ENCODE peak calls at places on chromosomes 4 and X, in five cellular contexts. One of them, this sample, is unnamed.

GRCh38 chr4:186144596-186145569 is 40.4 kb downstream of the FAM149A start:
- DNase-seq in A549: peak
- DNase-seq in ovary: peak
- DNase-seq in mammary epithelial cell: peak
- DNase-seq in colonic mucosa: peak
- DNase-seq in this sample: peak

GRCh38 chr4:32830160-32830559 is 2110.0 kb downstream of the PCDH7 start:
- DNase-seq in A549: no peak
- DNase-seq in ovary: no peak
- DNase-seq in mammary epithelial cell: no peak
- DNase-seq in colonic mucosa: no peak
- DNase-seq in this sample: no peak

GRCh38 chrX:22652596-22652995 is 347.2 kb upstream of the DDX53 start:
- DNase-seq in mammary epithelial cell: no peak
- DNase-seq in A549: no peak
- DNase-seq in colonic mucosa: peak
- DNase-seq in ovary: no peak
- DNase-seq in this sample: no peak

GRCh38 chrX:105527759-105528158 is 294.6 kb upstream of the NRK start:
- DNase-seq in ovary: no peak
- DNase-seq in A549: no peak
- DNase-seq in colonic mucosa: no peak
- DNase-seq in mammary epithelial cell: no peak
- DNase-seq in this sample: no peak

GRCh38 chr4:142567199-142567598 is 278.9 kb downstream of the INPP4B start:
- DNase-seq in A549: peak
- DNase-seq in colonic mucosa: no peak
- DNase-seq in mammary epithelial cell: no peak
- DNase-seq in ovary: no peak
- DNase-seq in this sample: no peak

GRCh38 chr4:81970454-81970853 is 403.3 kb downstream of the HNRNPD start:
- DNase-seq in colonic mucosa: no peak
- DNase-seq in A549: no peak
- DNase-seq in mammary epithelial cell: no peak
- DNase-seq in ovary: no peak
- DNase-seq in this sample: no peak

GRCh38 chrX:46036508-46036907 is 508.7 kb downstream of the ZNF674 start:
- DNase-seq in mammary epithelial cell: no peak
- DNase-seq in colonic mucosa: no peak
- DNase-seq in A549: no peak
- DNase-seq in ovary: no peak
- DNase-seq in this sample: no peak

GRCh38 chr4:75696036-75696435 is 22.8 kb upstream of the G3BP2 start:
- DNase-seq in colonic mucosa: peak
- DNase-seq in A549: no peak
- DNase-seq in mammary epithelial cell: no peak
- DNase-seq in ovary: no peak
- DNase-seq in this sample: no peak

GRCh38 chr4:4394644-4395043 is 7.7 kb downstream of the NSG1 start:
- DNase-seq in ovary: no peak
- DNase-seq in A549: no peak
- DNase-seq in mammary epithelial cell: no peak
- DNase-seq in colonic mucosa: no peak
- DNase-seq in this sample: no peak

GRCh38 chrX:135931644-135932487 is 38.4 kb downstream of the SAGE1 start:
- DNase-seq in colonic mucosa: peak
- DNase-seq in A549: no peak
- DNase-seq in ovary: no peak
- DNase-seq in mammary epithelial cell: peak
- DNase-seq in this sample: peak

GRCh38 chrX:48648299-48648698 is 35.3 kb upstream of the WAS start:
- DNase-seq in mammary epithelial cell: no peak
- DNase-seq in ovary: peak
- DNase-seq in A549: no peak
- DNase-seq in colonic mucosa: peak
- DNase-seq in this sample: peak

GRCh38 chr4:168694669-168695068 is 197.8 kb downstream of the PALLD start:
- DNase-seq in ovary: no peak
- DNase-seq in mammary epithelial cell: no peak
- DNase-seq in A549: no peak
- DNase-seq in colonic mucosa: no peak
- DNase-seq in this sample: no peak

GRCh38 chr4:13918110-13918509 is 290.6 kb upstream of the BOD1L1 start:
- DNase-seq in ovary: peak
- DNase-seq in colonic mucosa: peak
- DNase-seq in mammary epithelial cell: peak
- DNase-seq in A549: peak
- DNase-seq in this sample: peak

GRCh38 chrX:151019837-151020236 is 36.7 kb downstream of the HMGB3 start:
- DNase-seq in A549: no peak
- DNase-seq in colonic mucosa: no peak
- DNase-seq in ovary: no peak
- DNase-seq in mammary epithelial cell: peak
- DNase-seq in this sample: peak

GRCh38 chr4:138897818-138898226 is 117.8 kb upstream of the NOCT start:
- DNase-seq in A549: no peak
- DNase-seq in mammary epithelial cell: peak
- DNase-seq in colonic mucosa: no peak
- DNase-seq in ovary: no peak
- DNase-seq in this sample: no peak

GRCh38 chr4:7350396-7350795 is 84.3 kb downstream of the PSAPL1 start:
- DNase-seq in ovary: no peak
- DNase-seq in A549: no peak
- DNase-seq in colonic mucosa: no peak
- DNase-seq in mammary epithelial cell: no peak
- DNase-seq in this sample: no peak

GRCh38 chr4:85946821-85947220 is 413.0 kb downstream of the MAPK10 start:
- DNase-seq in ovary: no peak
- DNase-seq in colonic mucosa: no peak
- DNase-seq in A549: no peak
- DNase-seq in mammary epithelial cell: no peak
- DNase-seq in this sample: no peak

GRCh38 chr4:17557880-17558279 is 19.1 kb upstream of the LAP3 start:
- DNase-seq in mammary epithelial cell: no peak
- DNase-seq in A549: no peak
- DNase-seq in colonic mucosa: no peak
- DNase-seq in ovary: no peak
- DNase-seq in this sample: no peak

GRCh38 chr4:120025516-120025915 is 41.1 kb downstream of the MAD2L1 start:
- DNase-seq in A549: no peak
- DNase-seq in colonic mucosa: no peak
- DNase-seq in ovary: no peak
- DNase-seq in mammary epithelial cell: no peak
- DNase-seq in this sample: no peak

GRCh38 chr4:113976937-113977855 is 2.3 kb downstream of the ARSJ start:
- DNase-seq in colonic mucosa: no peak
- DNase-seq in ovary: no peak
- DNase-seq in A549: no peak
- DNase-seq in mammary epithelial cell: peak
- DNase-seq in this sample: no peak

GRCh38 chr4:108531461-108531860 is 88.9 kb upstream of the RPL34 start:
- DNase-seq in ovary: no peak
- DNase-seq in A549: no peak
- DNase-seq in mammary epithelial cell: no peak
- DNase-seq in colonic mucosa: no peak
- DNase-seq in this sample: no peak

GRCh38 chr4:69308634-69309033 is 28.4 kb downstream of the UGT2B28 start:
- DNase-seq in mammary epithelial cell: no peak
- DNase-seq in colonic mucosa: no peak
- DNase-seq in A549: no peak
- DNase-seq in ovary: no peak
- DNase-seq in this sample: no peak

GRCh38 chr4:62549601-62550000 is 1349.5 kb downstream of the ADGRL3 start:
- DNase-seq in ovary: no peak
- DNase-seq in mammary epithelial cell: no peak
- DNase-seq in A549: no peak
- DNase-seq in colonic mucosa: no peak
- DNase-seq in this sample: no peak

GRCh38 chr4:95129708-95130343 is 372.1 kb downstream of the BMPR1B start:
- DNase-seq in A549: peak
- DNase-seq in mammary epithelial cell: peak
- DNase-seq in ovary: peak
- DNase-seq in colonic mucosa: peak
- DNase-seq in this sample: peak

GRCh38 chrX:103329991-103330390 is at the start of gene TCEAL7:
- DNase-seq in ovary: peak
- DNase-seq in mammary epithelial cell: no peak
- DNase-seq in A549: no peak
- DNase-seq in colonic mucosa: no peak
- DNase-seq in this sample: no peak

GRCh38 chrX:29826651-29827206 is 388.6 kb upstream of the MAGEB2 start:
- DNase-seq in colonic mucosa: no peak
- DNase-seq in mammary epithelial cell: peak
- DNase-seq in ovary: no peak
- DNase-seq in A549: no peak
- DNase-seq in this sample: no peak

GRCh38 chr4:78551420-78552351 is at the start of gene ANXA3:
- DNase-seq in ovary: no peak
- DNase-seq in colonic mucosa: peak
- DNase-seq in mammary epithelial cell: peak
- DNase-seq in A549: peak
- DNase-seq in this sample: peak

GRCh38 chr4:173485164-173485563 is 44.9 kb downstream of the HAND2 start:
- DNase-seq in mammary epithelial cell: no peak
- DNase-seq in colonic mucosa: no peak
- DNase-seq in A549: no peak
- DNase-seq in ovary: no peak
- DNase-seq in this sample: no peak

GRCh38 chrX:103687696-103688191 is 1.2 kb upstream of the MORF4L2 start:
- DNase-seq in A549: peak
- DNase-seq in mammary epithelial cell: peak
- DNase-seq in colonic mucosa: peak
- DNase-seq in ovary: peak
- DNase-seq in this sample: peak

GRCh38 chr4:7763788-7764187 is 175.9 kb downstream of the AFAP1 start:
- DNase-seq in colonic mucosa: no peak
- DNase-seq in ovary: no peak
- DNase-seq in mammary epithelial cell: peak
- DNase-seq in A549: no peak
- DNase-seq in this sample: peak

GRCh38 chrX:43882294-43882681 is at the start of gene MAOB:
- DNase-seq in colonic mucosa: peak
- DNase-seq in ovary: peak
- DNase-seq in mammary epithelial cell: peak
- DNase-seq in A549: no peak
- DNase-seq in this sample: peak

GRCh38 chr4:106691749-106692148 is 323.2 kb upstream of the GIMD1 start:
- DNase-seq in colonic mucosa: no peak
- DNase-seq in A549: no peak
- DNase-seq in mammary epithelial cell: no peak
- DNase-seq in ovary: no peak
- DNase-seq in this sample: no peak

DNA sequence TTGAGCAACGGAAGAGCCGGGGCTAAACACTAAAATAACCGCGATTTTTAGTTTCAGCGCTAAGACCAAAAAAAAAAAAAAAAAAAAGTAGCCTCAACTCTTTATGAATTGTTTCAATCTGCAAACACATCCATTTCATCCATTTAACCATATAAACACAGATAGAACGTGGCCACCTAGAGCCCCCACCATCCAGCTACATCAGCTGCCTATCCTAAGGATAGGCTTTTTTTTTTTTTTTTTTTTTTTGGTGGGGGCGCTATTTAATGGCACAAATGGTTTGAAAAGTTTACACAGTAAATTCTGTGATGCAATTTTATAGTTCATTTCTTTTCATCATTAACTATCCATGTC is 492 bp upstream of the HDAC8 start:
- DNase-seq in colonic mucosa: no peak
- DNase-seq in ovary: no peak
- DNase-seq in A549: no peak
- DNase-seq in mammary epithelial cell: no peak
- DNase-seq in this sample: no peak
- TF ChIP-seq CTCF in colonic mucosa: no peak
- TF ChIP-seq CTCF in ovary: no peak
- TF ChIP-seq CTCF in A549: peak
- TF ChIP-seq CTCF in mammary epithelial cell: no peak
- TF ChIP-seq CTCF in this sample: no peak

GRCh38 chr4:167049257-167049656 is 185.0 kb downstream of the SPOCK3 start:
- DNase-seq in A549: no peak
- DNase-seq in colonic mucosa: no peak
- DNase-seq in mammary epithelial cell: no peak
- DNase-seq in ovary: no peak
- DNase-seq in this sample: no peak
- H3K27ac ChIP-seq in A549: no peak
- H3K27ac ChIP-seq in colonic mucosa: no peak
- H3K27ac ChIP-seq in mammary epithelial cell: no peak
- H3K27ac ChIP-seq in ovary: no peak
- H3K27ac ChIP-seq in this sample: no peak

GRCh38 chrX:39602226-39602625 is 495.5 kb downstream of the BCOR start:
- DNase-seq in colonic mucosa: no peak
- DNase-seq in ovary: no peak
- DNase-seq in mammary epithelial cell: no peak
- DNase-seq in A549: no peak
- DNase-seq in this sample: no peak
- TF ChIP-seq CTCF in colonic mucosa: no peak
- TF ChIP-seq CTCF in ovary: no peak
- TF ChIP-seq CTCF in mammary epithelial cell: no peak
- TF ChIP-seq CTCF in A549: no peak
- TF ChIP-seq CTCF in this sample: no peak

DNA sequence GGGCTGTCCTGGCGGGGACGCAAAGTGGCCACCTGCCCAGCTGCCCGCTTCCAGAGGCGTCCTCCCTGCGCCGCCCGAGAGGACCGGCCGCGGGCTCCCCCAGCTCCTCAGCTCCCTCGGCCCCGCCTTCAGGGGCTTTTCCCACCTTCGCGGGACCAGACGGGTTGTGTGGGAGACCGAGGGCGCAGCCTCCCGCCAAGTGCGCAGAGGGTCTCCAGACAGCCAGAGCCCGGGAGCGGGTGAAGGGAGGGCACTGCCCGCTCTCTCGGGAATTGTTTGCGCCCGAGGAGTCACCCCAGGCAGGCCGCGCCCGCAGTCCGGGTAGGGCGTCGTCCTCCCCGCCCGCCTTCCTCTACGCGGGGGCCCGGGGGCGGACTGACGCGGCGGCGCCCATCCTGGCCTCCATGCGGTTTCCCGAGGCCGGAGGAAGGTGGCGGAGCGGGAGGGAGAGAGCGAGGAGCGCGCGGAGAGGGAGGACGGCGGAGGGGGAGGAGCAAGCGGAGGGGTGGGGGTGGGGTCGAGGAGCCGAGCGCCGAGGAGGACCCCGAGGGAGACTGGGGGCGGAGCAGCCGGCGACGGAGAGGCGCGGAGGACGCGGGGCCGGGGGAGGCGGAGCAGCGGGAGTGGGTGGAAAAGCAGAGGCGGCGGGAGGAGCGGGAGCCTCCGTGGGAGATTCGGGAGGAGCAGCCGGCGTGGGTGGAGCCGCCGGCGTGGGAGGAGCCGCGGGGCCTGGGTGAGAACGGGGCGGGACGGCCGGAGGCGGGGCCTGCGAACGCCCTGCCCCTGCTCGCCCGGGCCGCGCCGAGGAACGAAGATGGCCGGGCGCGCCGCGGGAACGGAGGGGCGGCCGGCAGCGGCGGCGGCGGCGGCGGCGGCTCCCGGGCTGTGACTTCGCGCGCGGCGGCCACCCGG is 47.6 kb downstream of the CLDN34 start:
- DNase-seq in ovary: peak
- DNase-seq in mammary epithelial cell: peak
- DNase-seq in colonic mucosa: peak
- DNase-seq in A549: peak
- DNase-seq in this sample: peak
- H3K27ac ChIP-seq in ovary: peak
- H3K27ac ChIP-seq in mammary epithelial cell: peak
- H3K27ac ChIP-seq in colonic mucosa: peak
- H3K27ac ChIP-seq in A549: peak
- H3K27ac ChIP-seq in this sample: peak

This sample was measured in RWPE1.